ENCODE peak calls at places on chromosomes 7 and 10, in ten cellular contexts. I is fibroblast of the aortic adventitia; K is adrenal gland; U is stimulated activated CD8-positive, alpha-beta memory T cell treated with anti-CD3 and anti-CD28 coated beads, Interleukin-15, amount 100 ng/mL, for 24 hours; F is choroid plexus epithelial cell; H is HEK293T; W is T follicular helper cell; N is stimulated activated CD4-positive, alpha-beta T cell treated with anti-CD3 and anti-CD28 coated beads, Interleukin-12 subunit alpha, Interleukin-12 subunit beta, amount 100 ng/mL, for 48 hours; A is NCI-H1092; O is mesendoderm. X is an unnamed sample.

GRCh38 chr10:132363376-132363775 is 31.4 kb downstream of the LRRC27 start:
- DNase-seq in I (no peak), K (no peak), U (no peak), F (no peak), H (no peak), W (no peak), N (no peak), A (no peak), O (peak), X (no peak)

GRCh38 chr7:23022258-23022745 is 8.4 kb upstream of the HYCC1 start:
- DNase-seq in I (peak), K (no peak), U (no peak), F (peak), H (no peak), W (no peak), N (no peak), A (no peak), O (no peak), X (peak)

GRCh38 chr7:19026888-19027287 is 90.5 kb downstream of the TWIST1 start:
- DNase-seq in I (peak), K (no peak), U (no peak), F (peak), H (no peak), W (no peak), N (no peak), A (no peak), O (no peak), X (no peak)

GRCh38 chr7:50212666-50213621 is 91.6 kb upstream of the IKZF1 start:
- DNase-seq in I (no peak), K (no peak), U (no peak), F (no peak), H (no peak), W (no peak), N (no peak), A (no peak), O (no peak), X (no peak)

GRCh38 chr7:50264908-50265307 is 39.6 kb upstream of the IKZF1 start:
- DNase-seq in I (no peak), K (no peak), U (no peak), F (no peak), H (no peak), W (no peak), N (no peak), A (no peak), O (peak), X (no peak)

GRCh38 chr7:129457101-129457500 is 22.9 kb downstream of the STRIP2 start:
- DNase-seq in I (no peak), K (no peak), U (no peak), F (no peak), H (no peak), W (no peak), N (no peak), A (no peak), O (no peak), X (no peak)

GRCh38 chr7:148527717-148528168 is 62.8 kb upstream of the C7orf33 start:
- DNase-seq in I (peak), K (peak), U (peak), F (peak), H (peak), W (peak), N (peak), A (peak), O (peak), X (peak)

GRCh38 chr7:136971776-136972175 is 103.3 kb downstream of the CHRM2 start:
- DNase-seq in I (no peak), K (no peak), U (no peak), F (no peak), H (no peak), W (no peak), N (no peak), A (no peak), O (no peak), X (no peak)

GRCh38 chr10:133608855-133609254 is 17.7 kb downstream of the FRG2B start:
- DNase-seq in I (no peak), K (no peak), U (no peak), F (peak), H (peak), W (no peak), N (no peak), A (no peak), O (peak), X (peak)

GRCh38 chr7:132368246-132368900 is 207.9 kb downstream of the PLXNA4 start:
- DNase-seq in I (no peak), K (no peak), U (no peak), F (no peak), H (no peak), W (no peak), N (no peak), A (peak), O (no peak), X (no peak)

GRCh38 chr7:138002096-138002827 is 376 bp upstream of the CREB3L2 start:
- DNase-seq in I (peak), K (peak), U (peak), F (peak), H (peak), W (peak), N (peak), A (peak), O (peak), X (peak)

GRCh38 chr7:22361320-22361719 is 4.4 kb upstream of the RAPGEF5 start:
- DNase-seq in I (no peak), K (no peak), U (no peak), F (no peak), H (no peak), W (no peak), N (no peak), A (no peak), O (no peak), X (no peak)

GRCh38 chr10:114749014-114749413 is 72.6 kb upstream of the FHIP2A start:
- DNase-seq in I (peak), K (no peak), U (no peak), F (no peak), H (no peak), W (no peak), N (no peak), A (no peak), O (no peak), X (peak)

GRCh38 chr7:22109761-22110160 is 164.1 kb upstream of the CDCA7L start:
- DNase-seq in I (peak), K (no peak), U (no peak), F (peak), H (peak), W (no peak), N (peak), A (peak), O (peak), X (peak)

GRCh38 chr7:30510124-30511074 is 5.8 kb upstream of the GGCT start:
- DNase-seq in I (peak), K (no peak), U (no peak), F (peak), H (peak), W (no peak), N (peak), A (no peak), O (peak), X (peak)

X was measured in cardiac fibroblast.